ENCODE peak calls at places on chromosomes 4 and X, in six cellular contexts. C is endothelial cell of umbilical vein, O is SK-N-SH, A is dorsolateral prefrontal cortex, S is heart right ventricle, L is lung. B is an unnamed sample.
A peak's percentile ranks its signal among the peaks of the same experiment; 100 is the strongest.

GRCh38 chr4:94559351-94559806 is 107.6 kb downstream of the PDLIM5 start:
- DNase-seq in C (no peak), O (no peak), A (no peak), S (no peak), L (no peak), B (no peak)

GRCh38 chr4:98608343-98608742 is 50.1 kb downstream of the TSPAN5 start:
- DNase-seq in C (no peak), O (peak; percentile 24), A (no peak), S (no peak), L (no peak), B (no peak)

GRCh38 chr4:17027495-17027894 is 129.1 kb upstream of the LDB2 start:
- DNase-seq in C (peak; percentile 87), O (no peak), A (no peak), S (no peak), L (no peak), B (no peak)

GRCh38 chrX:151713859-151714258 is 2.0 kb upstream of the FATE1 start:
- DNase-seq in C (no peak), O (peak; percentile 48), A (no peak), S (no peak), L (no peak), B (no peak)

GRCh38 chr4:103050736-103051436 is 25.7 kb downstream of the SLC9B2 start:
- DNase-seq in C (no peak), O (no peak), A (no peak), S (no peak), L (no peak), B (no peak)

GRCh38 chr4:130705023-130705422 is 1609.1 kb downstream of the C4orf33 start:
- DNase-seq in C (no peak), O (peak; percentile 0), A (no peak), S (no peak), L (no peak), B (no peak)

GRCh38 chr4:17552427-17552826 is 24.6 kb upstream of the LAP3 start:
- DNase-seq in C (no peak), O (peak; percentile 60), A (no peak), S (no peak), L (no peak), B (no peak)

GRCh38 chr4:146485968-146486367 is 35.8 kb downstream of the SLC10A7 start:
- DNase-seq in C (no peak), O (no peak), A (no peak), S (no peak), L (no peak), B (no peak)

GRCh38 chrX:85995641-85996040 is 51.7 kb downstream of the CHM start:
- DNase-seq in C (no peak), O (no peak), A (no peak), S (no peak), L (no peak), B (no peak)

GRCh38 chrX:14030248-14030592 is 528 bp upstream of the GEMIN8 start:
- DNase-seq in C (peak; percentile 17), O (no peak), A (no peak), S (no peak), L (no peak), B (no peak)

GRCh38 chr4:132587626-132588025 is 561.5 kb upstream of the PCDH10 start:
- DNase-seq in C (peak; percentile 44), O (no peak), A (no peak), S (no peak), L (no peak), B (no peak)

GRCh38 chr4:122742933-122743829 is 10.7 kb downstream of the BBS12 start:
- DNase-seq in C (no peak), O (peak; percentile 60), A (no peak), S (no peak), L (no peak), B (no peak)

GRCh38 chr4:143358923-143359694 is 22.4 kb downstream of the GAB1 start:
- DNase-seq in C (peak; percentile 96), O (no peak), A (no peak), S (no peak), L (peak; percentile 67), B (no peak)

GRCh38 chr4:101500742-101501141 is 153.4 kb upstream of the PPP3CA start:
- DNase-seq in C (no peak), O (no peak), A (no peak), S (no peak), L (no peak), B (no peak)

GRCh38 chr4:73762409-73762808 is 22.0 kb downstream of the CXCL8 start:
- DNase-seq in C (no peak), O (no peak), A (no peak), S (no peak), L (no peak), B (no peak)

GRCh38 chr4:177964061-177964460 is 521.8 kb upstream of the AGA start:
- DNase-seq in C (no peak), O (no peak), A (no peak), S (no peak), L (no peak), B (no peak)

GRCh38 chr4:40193018-40193571 is 3.7 kb upstream of the RHOH start:
- DNase-seq in C (no peak), O (no peak), A (no peak), S (no peak), L (no peak), B (no peak)

GRCh38 chr4:42656736-42656985 is 244 bp downstream of the ATP8A1 start:
- DNase-seq in C (no peak), O (no peak), A (no peak), S (no peak), L (no peak), B (no peak)

GRCh38 chr4:89988268-89988667 is 93.6 kb downstream of the MMRN1 start:
- DNase-seq in C (no peak), O (no peak), A (no peak), S (no peak), L (no peak), B (no peak)

GRCh38 chrX:110965409-110965808 is 130.6 kb upstream of the PAK3 start:
- DNase-seq in C (no peak), O (no peak), A (no peak), S (no peak), L (no peak), B (no peak)

GRCh38 chr4:138310991-138311390 is 68.8 kb upstream of the SLC7A11 start:
- DNase-seq in C (no peak), O (no peak), A (no peak), S (no peak), L (no peak), B (no peak)

GRCh38 chr4:73434311-73434710 is 1.7 kb upstream of the AFP start:
- DNase-seq in C (peak; percentile 25), O (peak; percentile 12), A (no peak), S (no peak), L (no peak), B (no peak)

GRCh38 chr4:20612313-20612712 is 87.9 kb upstream of the PACRGL start:
- DNase-seq in C (no peak), O (no peak), A (no peak), S (no peak), L (no peak), B (no peak)

GRCh38 chr4:3302164-3302785 is 9.5 kb downstream of the RGS12 start:
- DNase-seq in C (peak; percentile 74), O (no peak), A (no peak), S (no peak), L (no peak), B (no peak)

GRCh38 chrX:107736781-107737531 is 38.6 kb downstream of the TSC22D3 start:
- DNase-seq in C (peak; percentile 59), O (no peak), A (no peak), S (peak; percentile 38), L (no peak), B (no peak)

GRCh38 chrX:63959975-63960374 is 175.0 kb upstream of the ARHGEF9 start:
- DNase-seq in C (no peak), O (no peak), A (no peak), S (no peak), L (no peak), B (no peak)

GRCh38 chr4:7364979-7365378 is 69.8 kb downstream of the PSAPL1 start:
- DNase-seq in C (no peak), O (no peak), A (peak; percentile 25), S (peak; percentile 46), L (peak; percentile 70), B (no peak)

GRCh38 chr4:8323947-8324555 is 54.5 kb downstream of the HTRA3 start:
- DNase-seq in C (no peak), O (no peak), A (no peak), S (no peak), L (no peak), B (no peak)

GRCh38 chrX:42755820-42756219 is 22.1 kb downstream of the PPP1R2C start:
- DNase-seq in C (peak; percentile 78), O (no peak), A (no peak), S (peak; percentile 27), L (peak; percentile 34), B (peak; percentile 3)

GRCh38 chr4:6875431-6875831 is 34.2 kb upstream of the TBC1D14 start:
- DNase-seq in C (no peak), O (no peak), A (no peak), S (peak; percentile 31), L (peak; percentile 51), B (no peak)

GRCh38 chrX:11579856-11580595 is 85.7 kb downstream of the ARHGAP6 start:
- DNase-seq in C (no peak), O (no peak), A (no peak), S (no peak), L (no peak), B (no peak)

GRCh38 chrX:104255465-104255864 is 732 bp upstream of the ESX1 start:
- DNase-seq in C (peak; percentile 1), O (no peak), A (no peak), S (no peak), L (no peak), B (no peak)
- H3K27me3 ChIP-seq in C (peaks cover 42% of the 10 kb centered on the region), O (peaks cover 51% of the 10 kb centered on the region), A (no peaks in the 10 kb centered on the region), S (peaks cover 22% of the 10 kb centered on the region), L (peaks cover 21% of the 10 kb centered on the region), B (no peaks in the 10 kb centered on the region)

GRCh38 chr4:1001561-1002130 is 8.4 kb upstream of the SLC26A1 start:
- DNase-seq in C (no peak), O (no peak), A (no peak), S (no peak), L (no peak), B (no peak)
- H3K27me3 ChIP-seq in C (peaks cover 44% of the 10 kb centered on the region), O (peaks cover 35% of the 10 kb centered on the region), A (no peaks in the 10 kb centered on the region), S (peaks cover 87% of the 10 kb centered on the region), L (peaks cover 14% of the 10 kb centered on the region), B (peaks cover 5% of the 10 kb centered on the region)

GRCh38 chrX:40088299-40088625 is 9.5 kb downstream of the BCOR start:
- DNase-seq in C (no peak), O (no peak), A (no peak), S (no peak), L (no peak), B (no peak)
- H3K27me3 ChIP-seq in C (no peaks in the 10 kb centered on the region), O (no peaks in the 10 kb centered on the region), A (no peaks in the 10 kb centered on the region), S (no peaks in the 10 kb centered on the region), L (peaks cover 4% of the 10 kb centered on the region), B (no peaks in the 10 kb centered on the region)

DNA sequence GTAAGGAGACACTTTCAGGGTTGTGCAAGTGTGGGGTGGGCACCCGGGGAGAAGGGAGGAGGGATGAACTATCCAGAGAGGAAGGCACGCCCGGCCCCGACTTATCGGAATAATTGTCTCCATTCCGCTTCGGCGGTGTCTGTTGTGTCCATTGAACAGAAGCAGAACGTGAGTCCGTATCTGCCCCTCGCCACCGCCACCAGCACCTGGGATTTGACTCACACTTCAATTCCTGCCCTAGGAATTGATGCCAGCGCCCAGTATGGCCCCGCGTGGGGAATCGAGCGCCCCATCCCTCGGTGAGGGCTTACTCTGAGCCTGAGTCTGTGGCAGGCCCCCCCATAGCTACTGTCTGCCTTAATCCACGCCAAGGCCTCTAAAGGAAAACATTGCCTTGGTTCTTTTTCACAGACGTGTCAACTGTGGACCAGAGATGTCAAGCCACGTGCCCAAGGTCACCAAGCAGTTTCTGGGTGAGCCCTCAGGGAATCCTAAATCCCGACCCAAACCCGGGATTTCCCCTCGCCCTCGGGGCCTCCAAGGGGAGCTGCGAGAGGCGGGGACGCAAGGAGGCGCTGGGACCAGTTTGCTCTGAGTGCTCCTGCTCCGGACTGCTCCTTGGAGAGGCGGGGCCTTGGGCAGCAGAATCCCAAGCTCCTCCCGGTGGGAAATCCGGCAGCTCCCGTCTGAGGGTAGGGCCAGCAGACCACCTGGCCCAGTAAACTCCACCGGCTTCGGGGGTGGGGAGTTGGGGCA is 12.9 kb downstream of the MSX1 start:
- DNase-seq in C (no peak), O (no peak), A (no peak), S (no peak), L (no peak), B (no peak)
- H3K27me3 ChIP-seq in C (peaks cover 68% of the 10 kb centered on the region), O (peaks cover 83% of the 10 kb centered on the region), A (peaks cover 11% of the 10 kb centered on the region), S (peaks cover 100% of the 10 kb centered on the region), L (peaks cover 15% of the 10 kb centered on the region), B (peaks cover 10% of the 10 kb centered on the region)

B was measured in thoracic aorta.